ENCODE peak calls at places on chromosomes 5 and 9, in ten cellular contexts. U, T, C, M, B, J, G, D, H and V are unnamed samples. For H3K27me3, the result is how much of the 10 kb centered on the place peaks cover.

GRCh38 chr5:32332971-32333370 is 20.2 kb upstream of the MTMR12 start:
- ATAC-seq in J (no peak), B (no peak), U (no peak), H (no peak), T (no peak), C (no peak), M (peak), G (no peak), D (no peak), V (no peak)

GRCh38 chr5:174231961-174232487 is 186.5 kb downstream of the NSG2 start:
- ATAC-seq in J (no peak), M (peak), H (no peak), U (no peak), B (no peak), G (no peak), D (no peak), C (no peak), T (no peak), V (no peak)

GRCh38 chr5:88675159-88675757 is 207.7 kb downstream of the MEF2C start:
- ATAC-seq in T (peak), J (no peak), C (no peak), D (peak), H (no peak), G (peak), B (no peak), U (peak), M (peak), V (peak)

GRCh38 chr5:129377504-129377903 is 82.6 kb upstream of the ADAMTS19 start:
- ATAC-seq in D (no peak), H (peak), G (no peak), M (no peak), B (no peak), C (no peak), T (no peak), J (no peak), U (no peak), V (no peak)

GRCh38 chr9:93698140-93698908 is 121.9 kb downstream of the PHF2 start:
- ATAC-seq in C (no peak), J (no peak), T (no peak), H (no peak), B (no peak), D (peak), M (no peak), U (no peak), G (no peak), V (peak)

GRCh38 chr9:131723632-131724031 is 16.2 kb downstream of the RAPGEF1 start:
- ATAC-seq in C (no peak), D (no peak), J (no peak), H (no peak), B (no peak), U (no peak), M (no peak), G (no peak), T (no peak), V (no peak)

GRCh38 chr5:80760680-80761079 is 105.9 kb upstream of the DHFR start:
- ATAC-seq in J (no peak), B (no peak), C (no peak), G (no peak), M (no peak), H (no peak), T (no peak), D (no peak), U (no peak), V (no peak)

GRCh38 chr9:134396258-134396742 is 70.0 kb downstream of the RXRA start:
- ATAC-seq in T (peak), G (peak), C (peak), H (no peak), M (no peak), U (peak), D (peak), J (no peak), B (no peak), V (no peak)

GRCh38 chr5:56908942-56909293 is 478 bp upstream of the SETD9 start:
- ATAC-seq in U (peak), T (peak), G (peak), M (peak), D (peak), C (peak), J (peak), B (peak), H (peak), V (peak)

GRCh38 chr9:124558777-124559470 is 51.7 kb upstream of the NR5A1 start:
- ATAC-seq in M (no peak), C (no peak), T (no peak), J (no peak), D (no peak), G (no peak), H (no peak), B (no peak), U (no peak), V (no peak)

GRCh38 chr5:154118385-154118784 is 72.1 kb upstream of the GALNT10 start:
- ATAC-seq in J (no peak), C (no peak), T (no peak), D (no peak), U (no peak), G (no peak), B (no peak), H (no peak), M (no peak), V (no peak)

GRCh38 chr9:98094851-98095250 is 24.2 kb downstream of the TRIM14 start:
- ATAC-seq in T (no peak), G (no peak), J (no peak), C (no peak), U (no peak), M (no peak), B (no peak), H (no peak), D (no peak), V (no peak)

GRCh38 chr9:21796768-21797167 is 5.7 kb upstream of the MTAP start:
- ATAC-seq in D (no peak), J (no peak), G (no peak), U (no peak), H (no peak), B (no peak), T (no peak), M (peak), C (no peak), V (no peak)
- H3K27me3 ChIP-seq in D (under half), J (under half), G (under half), U (under half), H (under half), B (under half), T (under half), M (under half), C (half or more), V (under half)

DNA sequence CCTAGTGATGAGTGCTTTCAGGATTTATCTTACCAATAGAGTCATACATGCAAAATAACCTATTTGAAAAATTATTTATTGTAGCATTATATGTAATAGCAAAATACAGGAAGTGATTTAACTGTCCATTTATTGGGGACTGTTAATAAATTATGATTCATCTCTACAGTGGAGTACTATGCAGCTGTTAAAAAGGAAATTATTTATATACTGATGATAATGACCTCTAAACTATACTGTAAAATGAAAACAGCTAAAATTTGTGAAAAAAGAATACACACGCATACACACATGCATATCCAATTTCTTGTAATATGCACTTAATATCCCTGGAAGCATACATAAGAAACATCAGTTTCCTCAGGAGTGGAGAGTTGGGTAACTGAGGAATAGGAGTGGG is 58.0 kb upstream of the PALM2AKAP2 start:
- ATAC-seq in C (no peak), U (no peak), H (no peak), B (no peak), T (no peak), J (no peak), D (no peak), M (no peak), G (no peak), V (no peak)
- H3K27me3 ChIP-seq in C (under half), U (under half), H (under half), B (under half), T (under half), J (under half), D (under half), M (under half), G (under half), V (under half)

GRCh38 chr5:139789116-139789844 is 6.3 kb upstream of the PSD2 start:
- ATAC-seq in H (no peak), J (no peak), D (no peak), C (no peak), T (no peak), U (no peak), B (no peak), M (no peak), G (no peak), V (no peak)

GRCh38 chr5:139792218-139792617 is 3.4 kb upstream of the PSD2 start:
- ATAC-seq in C (no peak), U (no peak), D (no peak), B (no peak), H (no peak), G (no peak), T (no peak), M (no peak), J (no peak), V (no peak)

GRCh38 chr5:139787568-139788293 is 7.9 kb upstream of the PSD2 start:
- ATAC-seq in D (peak), C (peak), T (peak), U (peak), J (peak), M (peak), G (peak), H (peak), B (peak), V (peak)

GRCh38 chr5:139788294-139788875 is 7.2 kb upstream of the PSD2 start:
- ATAC-seq in M (peak), H (peak), U (no peak), D (peak), T (peak), B (no peak), C (no peak), J (peak), G (peak), V (peak)

DNA sequence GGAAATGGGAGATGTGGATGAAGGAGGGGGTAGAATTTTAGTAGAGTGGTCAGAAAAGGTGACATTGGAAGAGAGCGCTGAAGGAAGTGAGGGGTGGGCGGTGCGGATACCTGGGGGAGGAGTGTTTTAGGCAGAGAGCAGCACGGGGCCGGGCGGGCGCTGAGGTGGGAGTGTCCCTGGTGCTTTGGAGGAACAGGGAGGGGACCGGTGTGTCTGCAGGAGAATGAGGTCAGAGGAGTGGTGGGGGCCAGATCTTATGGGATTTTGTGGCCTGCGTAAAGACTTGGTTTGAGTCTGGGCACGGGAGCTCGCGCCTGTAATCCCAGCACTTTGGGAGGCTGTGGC is 5.8 kb upstream of the PSD2 start:
- ATAC-seq in H (no peak), B (no peak), C (no peak), U (no peak), G (no peak), D (no peak), M (no peak), T (no peak), J (no peak), V (no peak)
- H3K27me3 ChIP-seq in H (under half), B (under half), C (under half), U (half or more), G (under half), D (under half), M (under half), T (under half), J (under half), V (under half)

GRCh38 chr5:3518057-3518456 is 77.6 kb upstream of the IRX1 start:
- ATAC-seq in H (no peak), M (no peak), B (no peak), J (no peak), C (no peak), G (no peak), D (no peak), U (no peak), T (no peak), V (no peak)
- H3K27me3 ChIP-seq in H (under half), M (under half), B (under half), J (under half), C (under half), G (under half), D (under half), U (under half), T (under half), V (under half)

DNA sequence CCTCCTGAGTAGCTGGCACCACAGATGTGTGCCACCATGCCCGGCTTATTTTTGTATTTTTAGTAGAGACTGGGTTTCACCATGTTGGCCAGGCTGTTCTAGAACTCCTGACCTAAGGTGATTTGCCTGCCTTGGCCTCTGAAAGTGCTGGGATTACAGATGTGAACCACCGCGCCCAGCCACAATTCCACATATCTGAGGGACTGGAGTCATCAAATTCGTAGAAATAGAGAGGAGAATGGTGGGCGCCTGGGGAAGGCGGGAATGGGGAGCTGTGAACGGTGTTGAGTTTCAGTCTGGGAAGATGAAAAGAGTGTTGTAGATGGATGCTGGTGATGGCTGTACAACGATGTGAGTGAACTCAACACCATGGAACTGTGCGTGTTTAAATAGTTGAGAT is 1.9 kb upstream of the ABO start:
- ATAC-seq in H (no peak), U (no peak), J (no peak), T (no peak), M (no peak), B (no peak), C (no peak), D (no peak), G (no peak), V (no peak)
- H3K27me3 ChIP-seq in H (under half), U (under half), J (under half), T (under half), M (half or more), B (under half), C (under half), D (under half), G (under half), V (half or more)